ENCODE peak calls at places on chromosomes 3 and 15, in seven cellular contexts. Z is stomach, E is NB4, O is heart left ventricle, J is GM12892, G is K562, W is H54. R is an unnamed sample.

GRCh38 chr3:25471081-25471768 is 43.2 kb downstream of the RARB start:
- DNase-seq in W (no peak), G (no peak), O (peak; percentile 55), E (no peak), Z (no peak), J (no peak), R (no peak)

GRCh38 chr15:62931650-62932049 is 110.9 kb upstream of the TPM1 start:
- DNase-seq in W (no peak), O (no peak), G (no peak), E (no peak), Z (no peak), J (no peak), R (no peak)

GRCh38 chr3:10522646-10523303 is 17.4 kb upstream of the ATP2B2 start:
- DNase-seq in O (no peak), Z (no peak), E (no peak), G (no peak), W (no peak), J (no peak), R (no peak)

GRCh38 chr15:95017950-95018349 is 786.6 kb downstream of the MCTP2 start:
- DNase-seq in J (no peak), G (no peak), Z (peak; percentile 78), E (no peak), O (peak; percentile 75), W (no peak), R (peak; percentile 72)

GRCh38 chr3:111715911-111716523 is 120.9 kb upstream of the ZBED2 start:
- DNase-seq in W (no peak), O (peak; percentile 58), G (peak; percentile 17), Z (peak; percentile 77), J (no peak), E (peak; percentile 44), R (peak; percentile 55)

GRCh38 chr15:77599899-77600298 is 32.8 kb downstream of the LINGO1 start:
- DNase-seq in Z (no peak), E (peak; percentile 79), O (peak; percentile 77), W (peak; percentile 38), G (peak; percentile 96), J (no peak), R (peak; percentile 33)

GRCh38 chr3:158743664-158744566 is 11.7 kb upstream of the RARRES1 start:
- DNase-seq in E (no peak), J (no peak), W (no peak), G (peak; percentile 92), O (no peak), Z (no peak), R (no peak)

GRCh38 chr3:108089544-108089943 is 1.3 kb downstream of the CD47 start:
- DNase-seq in E (no peak), J (no peak), Z (no peak), G (no peak), W (no peak), O (no peak), R (no peak)

DNA sequence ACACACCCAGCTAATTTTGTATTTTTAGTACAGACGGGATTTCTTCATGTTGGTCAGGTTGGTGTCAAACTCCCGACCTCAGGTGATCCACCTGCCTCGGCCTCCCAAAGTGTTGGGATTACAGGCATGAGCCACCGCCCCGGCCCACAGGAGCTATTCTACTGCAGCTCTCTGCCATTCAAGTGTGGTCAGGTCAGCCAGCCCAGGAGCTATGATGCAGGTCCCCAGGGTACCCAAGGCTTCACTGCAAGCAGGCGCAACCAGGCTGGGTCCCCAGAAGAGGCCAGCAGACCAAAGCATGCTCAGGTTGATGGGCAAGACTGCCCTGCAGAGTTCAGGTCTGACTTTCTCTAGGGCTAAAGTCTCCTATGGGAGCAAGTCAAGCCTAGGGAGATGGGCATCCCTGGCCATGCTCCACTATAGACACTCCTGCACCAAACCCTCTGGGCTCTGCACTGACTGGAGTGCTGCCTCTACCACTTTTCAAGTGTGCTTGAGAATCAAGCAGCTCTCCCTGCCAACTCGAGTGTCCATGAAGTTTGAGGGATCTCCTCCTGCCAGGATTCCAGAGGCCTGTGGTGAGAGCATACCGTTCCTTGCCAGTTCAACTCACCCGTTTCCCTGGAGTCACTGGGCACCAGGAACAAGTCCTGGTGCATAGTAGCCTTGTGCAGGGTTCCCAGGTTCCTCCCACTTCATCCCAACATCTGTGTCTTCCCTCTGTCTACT is 30.9 kb downstream of the MYO9A start:
- DNase-seq in Z (no peak), W (no peak), O (no peak), E (no peak), G (no peak), J (no peak), R (no peak)
- TF ChIP-seq POLR2A in Z (no peak), W (no peak), O (no peak), E (no peak), G (no peak), J (no peak), R (no peak)

GRCh38 chr3:52022323-52023100 is 26.8 kb upstream of the RPL29 start:
- DNase-seq in E (peak; percentile 39), G (no peak), W (no peak), J (no peak), O (peak; percentile 80), Z (no peak), R (no peak)
- TF ChIP-seq POLR2A in E (no peak), G (no peak), W (no peak), J (no peak), O (no peak), Z (no peak), R (no peak)

GRCh38 chr3:133575121-133575520 is 1.6 kb downstream of the CDV3 start:
- DNase-seq in Z (no peak), G (no peak), W (no peak), E (peak; percentile 26), J (no peak), O (no peak), R (no peak)

GRCh38 chr3:133572158-133573053 is 1.1 kb upstream of the CDV3 start:
- DNase-seq in J (no peak), E (peak; percentile 94), W (no peak), Z (no peak), G (peak; percentile 17), O (no peak), R (no peak)

GRCh38 chr3:133574260-133574881 is 885 bp downstream of the CDV3 start:
- DNase-seq in Z (peak; percentile 76), O (peak; percentile 85), G (peak; percentile 53), E (peak; percentile 74), J (peak; percentile 28), W (no peak), R (peak; percentile 78)

GRCh38 chr3:133573629-133574194 is at the start of gene CDV3:
- DNase-seq in J (no peak), W (no peak), Z (no peak), G (no peak), O (peak; percentile 76), E (no peak), R (peak; percentile 73)

DNA sequence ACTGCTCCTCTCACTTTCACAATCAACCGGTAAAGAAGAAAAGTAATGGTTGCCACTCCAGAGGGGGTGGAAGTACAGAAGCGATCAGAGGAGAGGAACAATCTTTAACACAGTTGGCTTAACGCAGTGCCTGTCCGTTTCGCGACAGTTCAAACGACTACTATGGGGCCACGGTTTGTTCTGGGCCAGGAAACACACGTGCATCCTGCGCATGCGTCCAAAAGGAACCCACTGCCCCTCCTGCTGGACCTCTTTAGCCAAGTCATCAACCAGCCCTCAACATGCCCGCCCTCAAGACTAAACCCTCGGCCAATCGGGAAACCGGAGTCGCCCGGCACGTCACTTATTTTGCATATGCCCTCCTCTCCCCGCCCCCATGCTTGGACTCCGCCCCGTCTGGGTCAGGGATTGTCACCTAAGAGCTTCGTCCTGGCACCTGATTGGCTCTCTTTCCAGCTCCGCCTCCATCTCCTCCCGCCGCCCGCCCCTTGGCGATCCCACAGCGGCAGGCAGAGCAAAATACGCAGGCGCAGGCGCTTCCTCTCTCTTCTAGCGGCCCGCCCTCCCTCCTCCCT is 345 bp upstream of the CDV3 start:
- DNase-seq in E (peak; percentile 100), J (peak; percentile 61), Z (peak; percentile 100), W (peak; percentile 68), G (peak; percentile 92), O (peak; percentile 100), R (peak; percentile 100)
- TF ChIP-seq POLR2A in E (peak; percentile 75), J (peak; percentile 77), Z (no peak), W (peak; percentile 59), G (peak; percentile 87), O (no peak), R (peak; percentile 57)

DNA sequence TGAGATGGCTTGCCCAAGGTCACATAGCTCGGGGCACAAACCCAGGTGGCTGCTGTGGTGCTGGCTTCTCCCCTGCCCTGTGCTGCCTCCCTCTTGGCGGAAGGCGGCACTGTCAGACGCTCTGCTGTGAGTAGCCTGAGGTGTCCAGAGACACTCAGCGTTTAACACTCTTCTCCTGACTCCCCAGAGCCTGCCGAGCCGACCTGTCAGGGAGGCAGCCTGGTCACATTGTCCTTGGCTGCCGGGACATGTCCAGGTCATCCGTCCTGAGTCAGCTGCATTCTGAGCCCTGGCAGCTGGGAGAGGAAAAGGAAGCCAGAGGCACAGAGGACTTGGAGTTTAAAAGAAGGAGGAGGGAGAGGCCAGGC is 4.7 kb downstream of the LMAN1L start:
- DNase-seq in J (no peak), O (peak; percentile 85), Z (no peak), E (no peak), W (no peak), G (no peak), R (peak; percentile 93)
- TF ChIP-seq POLR2A in J (no peak), O (no peak), Z (no peak), E (no peak), W (no peak), G (no peak), R (peak; percentile 67)

DNA sequence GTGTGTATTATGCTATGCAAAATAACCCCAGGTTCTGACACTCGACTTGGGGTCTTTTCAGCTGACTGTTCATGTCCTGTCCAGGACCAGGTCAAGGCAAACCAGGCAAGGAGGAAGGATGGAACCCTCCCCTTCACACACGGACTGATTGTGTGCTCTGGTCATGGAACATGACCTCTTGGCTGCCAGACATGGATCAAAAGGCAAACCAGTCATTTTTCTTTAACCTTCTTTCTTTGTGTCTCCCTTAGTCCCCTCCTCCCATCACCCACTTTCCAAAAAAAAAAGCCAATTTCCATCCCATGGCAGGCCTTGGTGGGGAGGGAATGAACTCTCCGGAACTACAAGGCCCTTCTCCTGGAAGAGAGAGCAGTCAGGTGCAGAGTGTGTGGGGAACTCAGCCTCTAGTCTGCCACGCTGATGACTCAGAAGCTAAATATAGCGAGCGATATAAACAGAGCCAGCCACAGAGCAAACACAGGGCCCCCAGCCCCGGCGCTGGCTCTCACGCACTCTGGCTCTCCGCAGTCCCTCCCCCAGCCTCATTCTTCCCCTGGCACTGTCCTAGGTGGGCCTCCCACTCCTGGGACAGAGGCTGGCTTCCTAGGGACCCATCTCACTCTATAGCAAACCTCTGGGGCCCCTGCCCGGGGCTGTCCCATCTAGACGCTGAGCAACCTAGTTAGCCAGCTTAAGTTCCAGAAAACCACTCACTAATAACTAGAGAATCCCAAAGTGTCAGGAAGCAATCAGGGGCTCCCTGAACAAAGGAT is 10.0 kb downstream of the BMF start:
- DNase-seq in Z (peak; percentile 82), O (peak; percentile 77), W (peak; percentile 93), J (peak; percentile 81), E (peak; percentile 97), G (peak; percentile 89), R (peak; percentile 90)
- TF ChIP-seq POLR2A in Z (no peak), O (no peak), W (no peak), J (no peak), E (peak; percentile 54), G (peak; percentile 41), R (peak; percentile 84)